ENCODE peak calls at places on chromosomes 2 and 18, in seven cellular contexts. One of them, this sample, is unnamed.
A peak's percentile ranks its signal among the peaks of the same experiment; 100 is the strongest.

GRCh38 chr2:2254206-2254605 is 76.9 kb downstream of the MYT1L start:
- DNase-seq in HFFc6: no peak
- DNase-seq in esophagus muscularis mucosa: peak; percentile 77
- DNase-seq in OCI-LY7: no peak
- DNase-seq in T-helper 1 cell: no peak
- DNase-seq in T47D: no peak
- DNase-seq in fibroblast of mammary gland: no peak
- DNase-seq in this sample: no peak

GRCh38 chr2:159150208-159150607 is 136.3 kb downstream of the WDSUB1 start:
- DNase-seq in HFFc6: no peak
- DNase-seq in esophagus muscularis mucosa: no peak
- DNase-seq in OCI-LY7: no peak
- DNase-seq in T-helper 1 cell: no peak
- DNase-seq in T47D: no peak
- DNase-seq in fibroblast of mammary gland: peak; percentile 19
- DNase-seq in this sample: no peak

GRCh38 chr2:131104487-131105155 is 515 bp upstream of the PLEKHB2 start:
- DNase-seq in HFFc6: peak; percentile 68
- DNase-seq in esophagus muscularis mucosa: no peak
- DNase-seq in OCI-LY7: peak; percentile 87
- DNase-seq in T-helper 1 cell: peak; percentile 38
- DNase-seq in T47D: peak; percentile 85
- DNase-seq in fibroblast of mammary gland: peak; percentile 80
- DNase-seq in this sample: peak; percentile 64

GRCh38 chr2:159219394-159219998 is 67.0 kb downstream of the WDSUB1 start:
- DNase-seq in HFFc6: no peak
- DNase-seq in esophagus muscularis mucosa: peak; percentile 83
- DNase-seq in OCI-LY7: no peak
- DNase-seq in T-helper 1 cell: no peak
- DNase-seq in T47D: no peak
- DNase-seq in fibroblast of mammary gland: no peak
- DNase-seq in this sample: no peak

GRCh38 chr2:182186132-182186735 is 200.6 kb downstream of the PPP1R1C start:
- DNase-seq in HFFc6: peak; percentile 46
- DNase-seq in esophagus muscularis mucosa: no peak
- DNase-seq in OCI-LY7: peak; percentile 46
- DNase-seq in T-helper 1 cell: no peak
- DNase-seq in T47D: peak; percentile 52
- DNase-seq in fibroblast of mammary gland: peak; percentile 49
- DNase-seq in this sample: peak; percentile 57

GRCh38 chr2:222613715-222614331 is 42.1 kb downstream of the FARSB start:
- DNase-seq in HFFc6: peak; percentile 31
- DNase-seq in esophagus muscularis mucosa: no peak
- DNase-seq in OCI-LY7: peak; percentile 49
- DNase-seq in T-helper 1 cell: no peak
- DNase-seq in T47D: peak; percentile 54
- DNase-seq in fibroblast of mammary gland: peak; percentile 60
- DNase-seq in this sample: peak; percentile 67

GRCh38 chr2:142865924-142866323 is 11.5 kb upstream of the KYNU start:
- DNase-seq in HFFc6: no peak
- DNase-seq in esophagus muscularis mucosa: no peak
- DNase-seq in OCI-LY7: peak; percentile 53
- DNase-seq in T-helper 1 cell: no peak
- DNase-seq in T47D: no peak
- DNase-seq in fibroblast of mammary gland: no peak
- DNase-seq in this sample: no peak

GRCh38 chr18:70072678-70073077 is 125.0 kb upstream of the CD226 start:
- DNase-seq in HFFc6: no peak
- DNase-seq in esophagus muscularis mucosa: no peak
- DNase-seq in OCI-LY7: no peak
- DNase-seq in T-helper 1 cell: no peak
- DNase-seq in T47D: peak; percentile 42
- DNase-seq in fibroblast of mammary gland: peak; percentile 42
- DNase-seq in this sample: peak; percentile 55

GRCh38 chr2:38652431-38653273 is 13.3 kb upstream of the GALM start:
- DNase-seq in HFFc6: no peak
- DNase-seq in esophagus muscularis mucosa: no peak
- DNase-seq in OCI-LY7: no peak
- DNase-seq in T-helper 1 cell: no peak
- DNase-seq in T47D: peak; percentile 7
- DNase-seq in fibroblast of mammary gland: no peak
- DNase-seq in this sample: no peak

GRCh38 chr2:145350011-145350410 is 830.1 kb upstream of the ZEB2 start:
- DNase-seq in HFFc6: peak; percentile 57
- DNase-seq in esophagus muscularis mucosa: no peak
- DNase-seq in OCI-LY7: no peak
- DNase-seq in T-helper 1 cell: no peak
- DNase-seq in T47D: no peak
- DNase-seq in fibroblast of mammary gland: peak; percentile 74
- DNase-seq in this sample: peak; percentile 58

GRCh38 chr2:202721621-202722020 is 86.9 kb downstream of the FAM117B start:
- DNase-seq in HFFc6: peak; percentile 37
- DNase-seq in esophagus muscularis mucosa: no peak
- DNase-seq in OCI-LY7: no peak
- DNase-seq in T-helper 1 cell: no peak
- DNase-seq in T47D: no peak
- DNase-seq in fibroblast of mammary gland: peak; percentile 6
- DNase-seq in this sample: peak; percentile 20

GRCh38 chr2:98773907-98774306 is 43.0 kb upstream of the MGAT4A start:
- DNase-seq in HFFc6: no peak
- DNase-seq in esophagus muscularis mucosa: no peak
- DNase-seq in OCI-LY7: no peak
- DNase-seq in T-helper 1 cell: no peak
- DNase-seq in T47D: no peak
- DNase-seq in fibroblast of mammary gland: no peak
- DNase-seq in this sample: no peak

GRCh38 chr2:237229905-237230304 is 144.2 kb downstream of the COPS8 start:
- DNase-seq in HFFc6: no peak
- DNase-seq in esophagus muscularis mucosa: no peak
- DNase-seq in OCI-LY7: no peak
- DNase-seq in T-helper 1 cell: no peak
- DNase-seq in T47D: no peak
- DNase-seq in fibroblast of mammary gland: no peak
- DNase-seq in this sample: peak; percentile 35

GRCh38 chr2:218023636-218024035 is 20.8 kb upstream of the TNS1 start:
- DNase-seq in HFFc6: no peak
- DNase-seq in esophagus muscularis mucosa: no peak
- DNase-seq in OCI-LY7: no peak
- DNase-seq in T-helper 1 cell: no peak
- DNase-seq in T47D: no peak
- DNase-seq in fibroblast of mammary gland: no peak
- DNase-seq in this sample: no peak

GRCh38 chr2:230913812-230914211 is 11.2 kb downstream of the GPR55 start:
- DNase-seq in HFFc6: no peak
- DNase-seq in esophagus muscularis mucosa: no peak
- DNase-seq in OCI-LY7: no peak
- DNase-seq in T-helper 1 cell: no peak
- DNase-seq in T47D: no peak
- DNase-seq in fibroblast of mammary gland: no peak
- DNase-seq in this sample: no peak

GRCh38 chr2:185899364-185899763 is 160.8 kb downstream of the FSIP2 start:
- DNase-seq in HFFc6: no peak
- DNase-seq in esophagus muscularis mucosa: no peak
- DNase-seq in OCI-LY7: no peak
- DNase-seq in T-helper 1 cell: no peak
- DNase-seq in T47D: no peak
- DNase-seq in fibroblast of mammary gland: no peak
- DNase-seq in this sample: no peak

GRCh38 chr2:192026064-192026715 is 168.5 kb downstream of the TMEFF2 start:
- DNase-seq in HFFc6: no peak
- DNase-seq in esophagus muscularis mucosa: no peak
- DNase-seq in OCI-LY7: no peak
- DNase-seq in T-helper 1 cell: no peak
- DNase-seq in T47D: no peak
- DNase-seq in fibroblast of mammary gland: peak; percentile 31
- DNase-seq in this sample: no peak

GRCh38 chr2:175203621-175204496 is 22.3 kb upstream of the ATP5MC3 start:
- DNase-seq in HFFc6: peak; percentile 62
- DNase-seq in esophagus muscularis mucosa: no peak
- DNase-seq in OCI-LY7: peak; percentile 55
- DNase-seq in T-helper 1 cell: no peak
- DNase-seq in T47D: peak; percentile 69
- DNase-seq in fibroblast of mammary gland: peak; percentile 39
- DNase-seq in this sample: peak; percentile 25

GRCh38 chr2:53173698-53174455 is 593.7 kb upstream of the CHAC2 start:
- DNase-seq in HFFc6: no peak
- DNase-seq in esophagus muscularis mucosa: no peak
- DNase-seq in OCI-LY7: no peak
- DNase-seq in T-helper 1 cell: no peak
- DNase-seq in T47D: no peak
- DNase-seq in fibroblast of mammary gland: no peak
- DNase-seq in this sample: no peak

GRCh38 chr2:234257859-234258561 is 207.5 kb downstream of the SPP2 start:
- DNase-seq in HFFc6: peak; percentile 97
- DNase-seq in esophagus muscularis mucosa: no peak
- DNase-seq in OCI-LY7: no peak
- DNase-seq in T-helper 1 cell: no peak
- DNase-seq in T47D: peak; percentile 65
- DNase-seq in fibroblast of mammary gland: peak; percentile 98
- DNase-seq in this sample: peak; percentile 98

GRCh38 chr2:187575081-187576067 is 21.1 kb upstream of the TFPI start:
- DNase-seq in HFFc6: peak; percentile 39
- DNase-seq in esophagus muscularis mucosa: no peak
- DNase-seq in OCI-LY7: no peak
- DNase-seq in T-helper 1 cell: no peak
- DNase-seq in T47D: no peak
- DNase-seq in fibroblast of mammary gland: peak; percentile 27
- DNase-seq in this sample: peak; percentile 6

GRCh38 chr2:196783431-196784094 is 15.9 kb downstream of the GTF3C3 start:
- DNase-seq in HFFc6: peak; percentile 41
- DNase-seq in esophagus muscularis mucosa: no peak
- DNase-seq in OCI-LY7: no peak
- DNase-seq in T-helper 1 cell: no peak
- DNase-seq in T47D: no peak
- DNase-seq in fibroblast of mammary gland: peak; percentile 88
- DNase-seq in this sample: peak; percentile 67

GRCh38 chr2:43041661-43042360 is 184.6 kb downstream of the ZFP36L2 start:
- DNase-seq in HFFc6: peak; percentile 85
- DNase-seq in esophagus muscularis mucosa: no peak
- DNase-seq in OCI-LY7: no peak
- DNase-seq in T-helper 1 cell: no peak
- DNase-seq in T47D: no peak
- DNase-seq in fibroblast of mammary gland: peak; percentile 96
- DNase-seq in this sample: peak; percentile 96

GRCh38 chr2:98634406-98635092 is 26.2 kb downstream of the UNC50 start:
- DNase-seq in HFFc6: no peak
- DNase-seq in esophagus muscularis mucosa: no peak
- DNase-seq in OCI-LY7: no peak
- DNase-seq in T-helper 1 cell: peak; percentile 34
- DNase-seq in T47D: no peak
- DNase-seq in fibroblast of mammary gland: peak; percentile 21
- DNase-seq in this sample: no peak

This sample was measured in foreskin fibroblast.